ENCODE peak calls at places on chromosomes 2 and 18, in nine cellular contexts. H is MM.1S, X is K562, O is fibroblast of lung, V is PC-3, R is endodermal cell, Q is HCT116, P is SK-N-SH, S is kidney. G is an unnamed sample. For H3K9me3, the result is how much of the 10 kb centered on the place peaks cover.

GRCh38 chr18:30254331-30254730 is 788.2 kb downstream of the DSC3 start:
- DNase-seq in V (no peak), H (no peak), R (no peak), Q (no peak), S (no peak), P (no peak), X (no peak), O (no peak), G (no peak)

GRCh38 chr2:85887566-85888019 is 1.2 kb downstream of the ST3GAL5 start:
- DNase-seq in H (peak), P (peak), X (no peak), Q (no peak), O (peak), V (peak), S (peak), R (peak), G (peak)

GRCh38 chr18:76365561-76365960 is 129.5 kb downstream of the ZNF516 start:
- DNase-seq in V (no peak), X (no peak), O (no peak), P (no peak), Q (no peak), H (no peak), R (no peak), S (no peak), G (no peak)

GRCh38 chr2:192195548-192196418 is 1.1 kb upstream of the TMEFF2 start:
- DNase-seq in H (no peak), S (peak), X (no peak), R (peak), V (peak), O (peak), Q (no peak), P (no peak), G (no peak)

GRCh38 chr2:97360202-97360601 is 229.5 kb downstream of the ANKRD36B start:
- DNase-seq in V (peak), P (no peak), S (no peak), O (no peak), R (peak), X (no peak), H (no peak), Q (no peak), G (no peak)

GRCh38 chr18:13630869-13631268 is 95.5 kb downstream of the FAM210A start:
- DNase-seq in Q (no peak), X (no peak), P (no peak), H (no peak), R (no peak), V (no peak), O (no peak), S (no peak), G (no peak)

GRCh38 chr2:46337208-46337994 is 40.2 kb downstream of the EPAS1 start:
- DNase-seq in S (no peak), V (no peak), P (no peak), R (no peak), O (no peak), X (no peak), Q (no peak), H (no peak), G (no peak)

GRCh38 chr2:96393989-96394761 is 58.6 kb downstream of the NCAPH start:
- DNase-seq in Q (no peak), S (no peak), V (no peak), O (no peak), R (no peak), H (no peak), P (no peak), X (no peak), G (no peak)

GRCh38 chr2:56741601-56742102 is 557.9 kb downstream of the CCDC85A start:
- DNase-seq in Q (peak), R (peak), H (no peak), P (peak), O (peak), V (peak), S (no peak), X (no peak), G (no peak)

DNA sequence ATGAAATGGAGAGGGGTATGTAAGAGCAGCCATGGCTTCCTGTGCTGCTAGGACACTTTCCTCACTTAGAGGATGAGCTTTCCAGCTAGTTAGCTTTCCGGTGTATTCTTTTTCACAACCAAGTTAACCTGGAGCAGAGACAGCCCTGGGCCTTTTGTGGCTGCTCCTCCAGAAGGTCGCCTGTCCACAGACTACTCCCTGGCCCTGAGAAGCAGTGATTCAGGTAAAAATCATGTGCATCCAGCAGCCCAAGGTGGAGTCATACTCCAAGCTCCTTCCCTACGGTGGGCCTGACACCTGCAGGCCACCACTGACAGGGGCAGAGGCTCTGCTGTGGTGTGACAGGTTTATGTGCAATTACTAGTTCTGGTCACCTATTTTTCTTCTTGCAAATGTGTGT is 187.2 kb downstream of the ANKRD30B start:
- DNase-seq in Q (no peak), S (no peak), P (no peak), X (no peak), R (no peak), V (peak), O (no peak), H (no peak), G (no peak)
- H3K9me3 ChIP-seq in Q (under half), S (under half), P (under half), X (under half), R (half or more), V (under half), O (under half), H (under half), G (under half)

DNA sequence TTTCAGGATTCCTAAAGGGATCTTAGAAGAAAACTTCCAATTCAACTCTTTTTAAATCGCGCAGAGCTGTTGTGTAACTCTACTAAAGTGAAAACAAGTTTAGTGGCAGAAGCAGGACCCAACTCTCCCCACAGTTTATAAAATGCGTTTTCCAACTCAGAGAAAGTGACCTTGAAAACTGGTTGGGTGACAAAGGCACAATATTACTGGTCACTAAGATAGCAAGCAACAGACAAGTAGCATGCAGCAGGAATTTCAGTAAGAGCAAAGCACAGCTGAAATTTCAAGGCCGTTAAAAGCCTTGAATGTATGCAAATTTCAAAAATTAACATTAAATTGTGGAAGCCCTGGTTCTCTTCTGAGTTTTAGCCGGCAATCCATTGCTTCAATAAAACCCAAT is 66.9 kb downstream of the STK39 start:
- DNase-seq in Q (no peak), V (no peak), H (no peak), P (no peak), S (no peak), R (no peak), O (no peak), X (no peak), G (no peak)
- H3K27ac ChIP-seq in Q (no peak), V (no peak), H (no peak), P (no peak), S (no peak), R (no peak), O (no peak), X (no peak), G (no peak)

GRCh38 chr2:108925735-108926134 is 63.3 kb downstream of the EDAR start:
- DNase-seq in H (no peak), R (no peak), X (no peak), V (no peak), O (no peak), Q (no peak), P (no peak), S (peak), G (no peak)
- H3K9ac ChIP-seq in H (no peak), R (no peak), X (no peak), V (no peak), O (no peak), Q (no peak), P (no peak), S (no peak), G (no peak)

GRCh38 chr2:107657049-107657448 is 169.6 kb upstream of the RGPD4 start:
- DNase-seq in X (no peak), Q (no peak), H (no peak), O (no peak), P (no peak), S (no peak), R (no peak), V (no peak), G (no peak)
- H3K9me3 ChIP-seq in X (under half), Q (under half), H (under half), O (under half), P (under half), S (under half), R (under half), V (under half), G (under half)

DNA sequence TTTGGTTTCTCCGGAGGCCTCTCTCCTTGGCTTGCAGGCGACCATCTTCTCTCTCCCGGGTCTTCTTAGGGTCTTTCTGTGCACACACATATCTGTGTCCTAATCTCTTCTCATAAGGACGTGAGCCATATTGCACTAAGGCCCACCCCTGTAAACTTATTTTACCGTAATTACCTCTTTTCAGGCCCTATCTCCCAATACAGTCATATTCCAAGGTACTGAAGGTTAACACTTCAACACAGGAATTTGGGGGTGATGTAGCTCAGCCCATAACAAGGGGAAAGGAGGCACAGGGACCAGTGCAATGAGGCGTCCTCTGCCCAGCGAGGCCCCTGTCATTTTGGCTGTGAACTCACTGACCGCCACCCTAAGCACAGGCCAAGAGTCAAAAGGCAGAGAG is 15.8 kb upstream of the NMUR1 start:
- DNase-seq in X (no peak), H (no peak), P (no peak), O (no peak), V (no peak), Q (no peak), R (no peak), S (no peak), G (no peak)
- H3K27ac ChIP-seq in X (no peak), H (no peak), P (no peak), O (no peak), V (peak), Q (no peak), R (no peak), S (no peak), G (peak)

GRCh38 chr2:210177769-210178168 is 6.6 kb upstream of the KANSL1L start:
- DNase-seq in R (peak), O (no peak), P (no peak), X (no peak), Q (no peak), S (no peak), V (no peak), H (no peak), G (no peak)
- H3K9ac ChIP-seq in R (no peak), O (no peak), P (no peak), X (no peak), Q (no peak), S (no peak), V (no peak), H (no peak), G (no peak)

GRCh38 chr2:38484957-38485356 is 107.9 kb upstream of the ATL2 start:
- DNase-seq in P (no peak), R (no peak), O (no peak), X (no peak), S (no peak), H (no peak), V (no peak), Q (no peak), G (no peak)
- H3K9me3 ChIP-seq in P (under half), R (under half), O (under half), X (under half), S (under half), H (under half), V (under half), Q (under half), G (under half)